ENCODE peak calls at places on chromosomes 6 and 20, in seven cellular contexts. One of them, this sample, is unnamed.
A peak's percentile ranks its signal among the peaks of the same experiment; 100 is the strongest.

GRCh38 chr20:53949319-53949839 is 121.0 kb downstream of the BCAS1 start:
- DNase-seq in activated T-cell treated with anti-CD3 and anti-CD28 coated beads, Interleukin-2, amount 50 U/mL, for 48 hours: peak; percentile 77
- DNase-seq in effector memory CD8-positive, alpha-beta T cell: peak; percentile 79
- DNase-seq in GM20000: peak; percentile 40
- DNase-seq in stimulated activated CD8-positive, alpha-beta memory T cell treated with anti-CD3 and anti-CD28 coated beads, Interleukin-15, amount 100 ng/mL, for 4 hours: peak; percentile 55
- DNase-seq in breast epithelium: peak; percentile 70
- DNase-seq in left cardiac atrium: peak; percentile 69
- DNase-seq in this sample: no peak

GRCh38 chr20:32465092-32465900 is 107.2 kb downstream of the ASXL1 start:
- DNase-seq in activated T-cell treated with anti-CD3 and anti-CD28 coated beads, Interleukin-2, amount 50 U/mL, for 48 hours: no peak
- DNase-seq in effector memory CD8-positive, alpha-beta T cell: no peak
- DNase-seq in GM20000: no peak
- DNase-seq in stimulated activated CD8-positive, alpha-beta memory T cell treated with anti-CD3 and anti-CD28 coated beads, Interleukin-15, amount 100 ng/mL, for 4 hours: no peak
- DNase-seq in breast epithelium: peak; percentile 67
- DNase-seq in left cardiac atrium: peak; percentile 84
- DNase-seq in this sample: peak; percentile 81

GRCh38 chr6:112122758-112123157 is 35.4 kb downstream of the FAM229B start:
- DNase-seq in activated T-cell treated with anti-CD3 and anti-CD28 coated beads, Interleukin-2, amount 50 U/mL, for 48 hours: no peak
- DNase-seq in effector memory CD8-positive, alpha-beta T cell: no peak
- DNase-seq in GM20000: no peak
- DNase-seq in stimulated activated CD8-positive, alpha-beta memory T cell treated with anti-CD3 and anti-CD28 coated beads, Interleukin-15, amount 100 ng/mL, for 4 hours: no peak
- DNase-seq in breast epithelium: no peak
- DNase-seq in left cardiac atrium: no peak
- DNase-seq in this sample: no peak

GRCh38 chr6:53837875-53838806 is 43.3 kb downstream of the LRRC1 start:
- DNase-seq in activated T-cell treated with anti-CD3 and anti-CD28 coated beads, Interleukin-2, amount 50 U/mL, for 48 hours: no peak
- DNase-seq in effector memory CD8-positive, alpha-beta T cell: no peak
- DNase-seq in GM20000: no peak
- DNase-seq in stimulated activated CD8-positive, alpha-beta memory T cell treated with anti-CD3 and anti-CD28 coated beads, Interleukin-15, amount 100 ng/mL, for 4 hours: no peak
- DNase-seq in breast epithelium: no peak
- DNase-seq in left cardiac atrium: no peak
- DNase-seq in this sample: no peak

GRCh38 chr20:8749986-8750385 is 318.9 kb upstream of the PLCB4 start:
- DNase-seq in activated T-cell treated with anti-CD3 and anti-CD28 coated beads, Interleukin-2, amount 50 U/mL, for 48 hours: no peak
- DNase-seq in effector memory CD8-positive, alpha-beta T cell: no peak
- DNase-seq in GM20000: no peak
- DNase-seq in stimulated activated CD8-positive, alpha-beta memory T cell treated with anti-CD3 and anti-CD28 coated beads, Interleukin-15, amount 100 ng/mL, for 4 hours: no peak
- DNase-seq in breast epithelium: no peak
- DNase-seq in left cardiac atrium: no peak
- DNase-seq in this sample: no peak

GRCh38 chr20:24444531-24445190 is 24.8 kb upstream of the SYNDIG1 start:
- DNase-seq in activated T-cell treated with anti-CD3 and anti-CD28 coated beads, Interleukin-2, amount 50 U/mL, for 48 hours: no peak
- DNase-seq in effector memory CD8-positive, alpha-beta T cell: no peak
- DNase-seq in GM20000: no peak
- DNase-seq in stimulated activated CD8-positive, alpha-beta memory T cell treated with anti-CD3 and anti-CD28 coated beads, Interleukin-15, amount 100 ng/mL, for 4 hours: no peak
- DNase-seq in breast epithelium: no peak
- DNase-seq in left cardiac atrium: no peak
- DNase-seq in this sample: peak; percentile 47

GRCh38 chr6:148291876-148292275 is 50.8 kb upstream of the SASH1 start:
- DNase-seq in activated T-cell treated with anti-CD3 and anti-CD28 coated beads, Interleukin-2, amount 50 U/mL, for 48 hours: no peak
- DNase-seq in effector memory CD8-positive, alpha-beta T cell: no peak
- DNase-seq in GM20000: no peak
- DNase-seq in stimulated activated CD8-positive, alpha-beta memory T cell treated with anti-CD3 and anti-CD28 coated beads, Interleukin-15, amount 100 ng/mL, for 4 hours: no peak
- DNase-seq in breast epithelium: no peak
- DNase-seq in left cardiac atrium: no peak
- DNase-seq in this sample: no peak

GRCh38 chr20:50303573-50304500 is 113.2 kb downstream of the CEBPB start:
- DNase-seq in activated T-cell treated with anti-CD3 and anti-CD28 coated beads, Interleukin-2, amount 50 U/mL, for 48 hours: no peak
- DNase-seq in effector memory CD8-positive, alpha-beta T cell: no peak
- DNase-seq in GM20000: no peak
- DNase-seq in stimulated activated CD8-positive, alpha-beta memory T cell treated with anti-CD3 and anti-CD28 coated beads, Interleukin-15, amount 100 ng/mL, for 4 hours: no peak
- DNase-seq in breast epithelium: peak; percentile 77
- DNase-seq in left cardiac atrium: peak; percentile 93
- DNase-seq in this sample: peak; percentile 91

GRCh38 chr6:169950558-169950957 is 199.1 kb downstream of the ERMARD start:
- DNase-seq in activated T-cell treated with anti-CD3 and anti-CD28 coated beads, Interleukin-2, amount 50 U/mL, for 48 hours: peak; percentile 37
- DNase-seq in effector memory CD8-positive, alpha-beta T cell: peak; percentile 24
- DNase-seq in GM20000: no peak
- DNase-seq in stimulated activated CD8-positive, alpha-beta memory T cell treated with anti-CD3 and anti-CD28 coated beads, Interleukin-15, amount 100 ng/mL, for 4 hours: no peak
- DNase-seq in breast epithelium: no peak
- DNase-seq in left cardiac atrium: no peak
- DNase-seq in this sample: peak; percentile 36